ENCODE peak calls at places on chromosomes 12 and 14, in five cellular contexts. G is NCI-H345; Z is A549; L is HFF-Myc; C is activated naive CD4-positive, alpha-beta T cell. O is an unnamed sample.

GRCh38 chr14:65243766-65244442 is 141.6 kb upstream of the MAX start:
- DNase-seq in G (no peak), Z (no peak), L (no peak), C (no peak), O (no peak)

GRCh38 chr12:43882578-43883178 is 46.8 kb downstream of the TMEM117 start:
- DNase-seq in G (peak; percentile 3), Z (peak; percentile 22), L (peak; percentile 26), C (no peak), O (peak; percentile 54)

GRCh38 chr12:123907726-123908476 is 64.7 kb downstream of the CCDC92 start:
- DNase-seq in G (no peak), Z (no peak), L (no peak), C (no peak), O (no peak)

GRCh38 chr14:90578283-90578985 is 181.6 kb downstream of the CALM1 start:
- DNase-seq in G (no peak), Z (no peak), L (no peak), C (no peak), O (no peak)

GRCh38 chr14:20551606-20552005 is 9.2 kb downstream of the RNASE9 start:
- DNase-seq in G (no peak), Z (no peak), L (no peak), C (no peak), O (no peak)

GRCh38 chr12:112419269-112420133 is 754 bp downstream of the PTPN11 start:
- DNase-seq in G (peak; percentile 33), Z (peak; percentile 58), L (no peak), C (no peak), O (peak; percentile 50)

GRCh38 chr12:3363608-3364007 is 127.4 kb upstream of the PRMT8 start:
- DNase-seq in G (no peak), Z (no peak), L (no peak), C (no peak), O (no peak)

GRCh38 chr12:27123642-27124041 is 41.3 kb upstream of the C12orf71 start:
- DNase-seq in G (no peak), Z (peak; percentile 10), L (no peak), C (no peak), O (no peak)

GRCh38 chr12:47881041-47881440 is 23.8 kb downstream of the VDR start:
- DNase-seq in G (no peak), Z (no peak), L (no peak), C (no peak), O (no peak)

O was measured in AG04450.